ENCODE peak calls at places on chromosomes 4 and X, in nine cellular contexts. D is Right ventricle myocardium superior; L is activated T-cell treated with anti-CD3 and anti-CD28 coated beads, Interleukin-2, amount 50 U/mL, for 4 hours; K is natural killer cell; V is COR-L47; H is transverse colon; Z is iPS-NIHi11; P is neuronal stem cell; W is GM10248. F is an unnamed sample.

GRCh38 chr4:40480291-40480690 is 145.2 kb downstream of the CHRNA9 start:
- DNase-seq in D (no peak), L (no peak), K (no peak), V (no peak), H (no peak), Z (no peak), P (no peak), W (no peak), F (no peak)

GRCh38 chrX:1027133-1027532 is 185.3 kb downstream of the CRLF2 start:
- DNase-seq in D (no peak), L (no peak), K (no peak), V (no peak), H (no peak), Z (no peak), P (no peak), W (peak; percentile 29), F (no peak)

GRCh38 chr4:84481879-84482245 is 17.2 kb downstream of the NKX6-1 start:
- DNase-seq in D (no peak), L (no peak), K (no peak), V (no peak), H (no peak), Z (no peak), P (no peak), W (no peak), F (no peak)

GRCh38 chr4:13484749-13485345 is 707 bp upstream of the RAB28 start:
- DNase-seq in D (no peak), L (no peak), K (no peak), V (peak; percentile 34), H (peak; percentile 11), Z (no peak), P (no peak), W (no peak), F (no peak)

GRCh38 chr4:19074061-19074460 is 1052.5 kb upstream of the LCORL start:
- DNase-seq in D (no peak), L (no peak), K (no peak), V (no peak), H (no peak), Z (no peak), P (no peak), W (no peak), F (no peak)

GRCh38 chr4:126957555-126958440 is 675.0 kb upstream of the INTU start:
- DNase-seq in D (no peak), L (no peak), K (no peak), V (no peak), H (no peak), Z (no peak), P (no peak), W (no peak), F (peak; percentile 10)

GRCh38 chr4:103400405-103400804 is 202.3 kb upstream of the CENPE start:
- DNase-seq in D (no peak), L (no peak), K (no peak), V (no peak), H (no peak), Z (peak; percentile 15), P (no peak), W (no peak), F (peak; percentile 91)

GRCh38 chr4:1459081-1459480 is 52.8 kb upstream of the NKX1-1 start:
- DNase-seq in D (no peak), L (no peak), K (no peak), V (no peak), H (no peak), Z (peak; percentile 48), P (no peak), W (no peak), F (no peak)

GRCh38 chrX:152155766-152156310 is 17.5 kb upstream of the MAGEA10 start:
- DNase-seq in D (no peak), L (no peak), K (no peak), V (no peak), H (no peak), Z (no peak), P (no peak), W (no peak), F (no peak)

F was measured in mammary epithelial cell.